ENCODE peak calls at places on chromosomes 13 and 19, in eight cellular contexts. One of them, this sample, is unnamed.

GRCh38 chr19:6239871-6240676 is 39.7 kb downstream of the MLLT1 start:
- DNase-seq in NCI-H510A: no peak
- DNase-seq in stimulated activated CD8-positive, alpha-beta memory T cell treated with anti-CD3 and anti-CD28 coated beads, Interleukin-2, amount 100 ng/mL, for 48 hours: no peak
- DNase-seq in prostate gland: no peak
- DNase-seq in left colon: no peak
- DNase-seq in astrocyte of the cerebellum: no peak
- DNase-seq in mammary epithelial cell: no peak
- DNase-seq in tibial nerve: no peak
- DNase-seq in this sample: no peak

GRCh38 chr19:45216677-45217076 is 28.5 kb downstream of the EXOC3L2 start:
- DNase-seq in mammary epithelial cell: no peak
- DNase-seq in left colon: no peak
- DNase-seq in prostate gland: no peak
- DNase-seq in tibial nerve: no peak
- DNase-seq in astrocyte of the cerebellum: no peak
- DNase-seq in NCI-H510A: no peak
- DNase-seq in stimulated activated CD8-positive, alpha-beta memory T cell treated with anti-CD3 and anti-CD28 coated beads, Interleukin-2, amount 100 ng/mL, for 48 hours: no peak
- DNase-seq in this sample: no peak

GRCh38 chr19:13026478-13026999 is 31.3 kb downstream of the NFIX start:
- DNase-seq in astrocyte of the cerebellum: no peak
- DNase-seq in mammary epithelial cell: peak
- DNase-seq in prostate gland: no peak
- DNase-seq in stimulated activated CD8-positive, alpha-beta memory T cell treated with anti-CD3 and anti-CD28 coated beads, Interleukin-2, amount 100 ng/mL, for 48 hours: no peak
- DNase-seq in tibial nerve: no peak
- DNase-seq in NCI-H510A: peak
- DNase-seq in left colon: peak
- DNase-seq in this sample: no peak

GRCh38 chr13:44904982-44905381 is 84.3 kb downstream of the NUFIP1 start:
- DNase-seq in astrocyte of the cerebellum: peak
- DNase-seq in prostate gland: peak
- DNase-seq in NCI-H510A: no peak
- DNase-seq in stimulated activated CD8-positive, alpha-beta memory T cell treated with anti-CD3 and anti-CD28 coated beads, Interleukin-2, amount 100 ng/mL, for 48 hours: no peak
- DNase-seq in mammary epithelial cell: peak
- DNase-seq in tibial nerve: peak
- DNase-seq in left colon: peak
- DNase-seq in this sample: peak

GRCh38 chr19:15869109-15869555 is 28.7 kb downstream of the CYP4F2 start:
- DNase-seq in prostate gland: peak
- DNase-seq in mammary epithelial cell: peak
- DNase-seq in NCI-H510A: no peak
- DNase-seq in tibial nerve: no peak
- DNase-seq in astrocyte of the cerebellum: no peak
- DNase-seq in left colon: no peak
- DNase-seq in stimulated activated CD8-positive, alpha-beta memory T cell treated with anti-CD3 and anti-CD28 coated beads, Interleukin-2, amount 100 ng/mL, for 48 hours: no peak
- DNase-seq in this sample: peak

GRCh38 chr19:46392252-46392801 is 21.0 kb downstream of the CCDC8 start:
- DNase-seq in astrocyte of the cerebellum: no peak
- DNase-seq in prostate gland: no peak
- DNase-seq in tibial nerve: no peak
- DNase-seq in mammary epithelial cell: no peak
- DNase-seq in NCI-H510A: no peak
- DNase-seq in stimulated activated CD8-positive, alpha-beta memory T cell treated with anti-CD3 and anti-CD28 coated beads, Interleukin-2, amount 100 ng/mL, for 48 hours: no peak
- DNase-seq in left colon: no peak
- DNase-seq in this sample: no peak

GRCh38 chr13:113558461-113558860 is 26.1 kb upstream of the TFDP1 start:
- DNase-seq in NCI-H510A: no peak
- DNase-seq in mammary epithelial cell: no peak
- DNase-seq in prostate gland: no peak
- DNase-seq in tibial nerve: no peak
- DNase-seq in stimulated activated CD8-positive, alpha-beta memory T cell treated with anti-CD3 and anti-CD28 coated beads, Interleukin-2, amount 100 ng/mL, for 48 hours: no peak
- DNase-seq in astrocyte of the cerebellum: no peak
- DNase-seq in left colon: no peak
- DNase-seq in this sample: no peak

GRCh38 chr13:67259208-67259607 is 29.1 kb upstream of the PCDH9 start:
- DNase-seq in left colon: no peak
- DNase-seq in NCI-H510A: no peak
- DNase-seq in tibial nerve: no peak
- DNase-seq in prostate gland: no peak
- DNase-seq in astrocyte of the cerebellum: no peak
- DNase-seq in stimulated activated CD8-positive, alpha-beta memory T cell treated with anti-CD3 and anti-CD28 coated beads, Interleukin-2, amount 100 ng/mL, for 48 hours: no peak
- DNase-seq in mammary epithelial cell: no peak
- DNase-seq in this sample: no peak

GRCh38 chr13:48727252-48728011 is 73.7 kb downstream of the CYSLTR2 start:
- DNase-seq in tibial nerve: no peak
- DNase-seq in prostate gland: no peak
- DNase-seq in stimulated activated CD8-positive, alpha-beta memory T cell treated with anti-CD3 and anti-CD28 coated beads, Interleukin-2, amount 100 ng/mL, for 48 hours: no peak
- DNase-seq in left colon: no peak
- DNase-seq in NCI-H510A: no peak
- DNase-seq in astrocyte of the cerebellum: no peak
- DNase-seq in mammary epithelial cell: no peak
- DNase-seq in this sample: peak

GRCh38 chr19:51375504-51376221 is 3.2 kb upstream of the NKG7 start:
- DNase-seq in stimulated activated CD8-positive, alpha-beta memory T cell treated with anti-CD3 and anti-CD28 coated beads, Interleukin-2, amount 100 ng/mL, for 48 hours: no peak
- DNase-seq in astrocyte of the cerebellum: no peak
- DNase-seq in mammary epithelial cell: no peak
- DNase-seq in prostate gland: no peak
- DNase-seq in tibial nerve: no peak
- DNase-seq in NCI-H510A: no peak
- DNase-seq in left colon: no peak
- DNase-seq in this sample: no peak

GRCh38 chr19:7736148-7736547 is 4.2 kb upstream of the CLEC4G start:
- DNase-seq in prostate gland: no peak
- DNase-seq in stimulated activated CD8-positive, alpha-beta memory T cell treated with anti-CD3 and anti-CD28 coated beads, Interleukin-2, amount 100 ng/mL, for 48 hours: no peak
- DNase-seq in left colon: no peak
- DNase-seq in tibial nerve: no peak
- DNase-seq in mammary epithelial cell: no peak
- DNase-seq in astrocyte of the cerebellum: no peak
- DNase-seq in NCI-H510A: no peak
- DNase-seq in this sample: no peak

GRCh38 chr13:80037505-80037888 is 303.4 kb downstream of the SPRY2 start:
- DNase-seq in prostate gland: no peak
- DNase-seq in tibial nerve: no peak
- DNase-seq in mammary epithelial cell: peak
- DNase-seq in astrocyte of the cerebellum: peak
- DNase-seq in stimulated activated CD8-positive, alpha-beta memory T cell treated with anti-CD3 and anti-CD28 coated beads, Interleukin-2, amount 100 ng/mL, for 48 hours: no peak
- DNase-seq in left colon: no peak
- DNase-seq in NCI-H510A: no peak
- DNase-seq in this sample: peak

GRCh38 chr19:4524808-4525562 is 6.7 kb upstream of the PLIN4 start:
- DNase-seq in NCI-H510A: no peak
- DNase-seq in left colon: no peak
- DNase-seq in mammary epithelial cell: peak
- DNase-seq in prostate gland: no peak
- DNase-seq in stimulated activated CD8-positive, alpha-beta memory T cell treated with anti-CD3 and anti-CD28 coated beads, Interleukin-2, amount 100 ng/mL, for 48 hours: peak
- DNase-seq in tibial nerve: peak
- DNase-seq in astrocyte of the cerebellum: no peak
- DNase-seq in this sample: no peak

GRCh38 chr19:19334063-19334988 is 13.7 kb downstream of the MAU2 start:
- DNase-seq in prostate gland: no peak
- DNase-seq in left colon: no peak
- DNase-seq in mammary epithelial cell: no peak
- DNase-seq in stimulated activated CD8-positive, alpha-beta memory T cell treated with anti-CD3 and anti-CD28 coated beads, Interleukin-2, amount 100 ng/mL, for 48 hours: no peak
- DNase-seq in NCI-H510A: no peak
- DNase-seq in tibial nerve: no peak
- DNase-seq in astrocyte of the cerebellum: no peak
- DNase-seq in this sample: no peak

GRCh38 chr13:72458701-72459100 is 268.7 kb downstream of the MZT1 start:
- DNase-seq in left colon: no peak
- DNase-seq in astrocyte of the cerebellum: peak
- DNase-seq in tibial nerve: no peak
- DNase-seq in prostate gland: no peak
- DNase-seq in NCI-H510A: no peak
- DNase-seq in stimulated activated CD8-positive, alpha-beta memory T cell treated with anti-CD3 and anti-CD28 coated beads, Interleukin-2, amount 100 ng/mL, for 48 hours: no peak
- DNase-seq in mammary epithelial cell: peak
- DNase-seq in this sample: peak

GRCh38 chr13:80055804-80056203 is 285.1 kb downstream of the SPRY2 start:
- DNase-seq in astrocyte of the cerebellum: no peak
- DNase-seq in mammary epithelial cell: no peak
- DNase-seq in stimulated activated CD8-positive, alpha-beta memory T cell treated with anti-CD3 and anti-CD28 coated beads, Interleukin-2, amount 100 ng/mL, for 48 hours: no peak
- DNase-seq in NCI-H510A: no peak
- DNase-seq in left colon: no peak
- DNase-seq in prostate gland: no peak
- DNase-seq in tibial nerve: no peak
- DNase-seq in this sample: no peak

GRCh38 chr13:91426913-91427312 is 28.5 kb downstream of the GPC5 start:
- DNase-seq in tibial nerve: no peak
- DNase-seq in astrocyte of the cerebellum: no peak
- DNase-seq in stimulated activated CD8-positive, alpha-beta memory T cell treated with anti-CD3 and anti-CD28 coated beads, Interleukin-2, amount 100 ng/mL, for 48 hours: no peak
- DNase-seq in mammary epithelial cell: no peak
- DNase-seq in NCI-H510A: no peak
- DNase-seq in left colon: no peak
- DNase-seq in prostate gland: no peak
- DNase-seq in this sample: no peak

GRCh38 chr13:80830431-80830830 is 489.5 kb upstream of the SPRY2 start:
- DNase-seq in stimulated activated CD8-positive, alpha-beta memory T cell treated with anti-CD3 and anti-CD28 coated beads, Interleukin-2, amount 100 ng/mL, for 48 hours: no peak
- DNase-seq in NCI-H510A: no peak
- DNase-seq in prostate gland: no peak
- DNase-seq in mammary epithelial cell: no peak
- DNase-seq in tibial nerve: no peak
- DNase-seq in left colon: no peak
- DNase-seq in astrocyte of the cerebellum: no peak
- DNase-seq in this sample: no peak

GRCh38 chr19:18304194-18304495 is 18.7 kb downstream of the LSM4 start:
- DNase-seq in prostate gland: no peak
- DNase-seq in astrocyte of the cerebellum: no peak
- DNase-seq in mammary epithelial cell: no peak
- DNase-seq in left colon: no peak
- DNase-seq in tibial nerve: no peak
- DNase-seq in stimulated activated CD8-positive, alpha-beta memory T cell treated with anti-CD3 and anti-CD28 coated beads, Interleukin-2, amount 100 ng/mL, for 48 hours: no peak
- DNase-seq in NCI-H510A: peak
- DNase-seq in this sample: no peak

GRCh38 chr13:47945738-47946137 is 55.3 kb downstream of the SUCLA2 start:
- DNase-seq in astrocyte of the cerebellum: no peak
- DNase-seq in tibial nerve: no peak
- DNase-seq in mammary epithelial cell: peak
- DNase-seq in stimulated activated CD8-positive, alpha-beta memory T cell treated with anti-CD3 and anti-CD28 coated beads, Interleukin-2, amount 100 ng/mL, for 48 hours: no peak
- DNase-seq in prostate gland: no peak
- DNase-seq in NCI-H510A: no peak
- DNase-seq in left colon: no peak
- DNase-seq in this sample: peak

GRCh38 chr19:7257148-7258041 is 36.8 kb downstream of the INSR start:
- DNase-seq in astrocyte of the cerebellum: no peak
- DNase-seq in tibial nerve: no peak
- DNase-seq in NCI-H510A: no peak
- DNase-seq in mammary epithelial cell: peak
- DNase-seq in left colon: no peak
- DNase-seq in prostate gland: peak
- DNase-seq in stimulated activated CD8-positive, alpha-beta memory T cell treated with anti-CD3 and anti-CD28 coated beads, Interleukin-2, amount 100 ng/mL, for 48 hours: no peak
- DNase-seq in this sample: peak

GRCh38 chr13:46665630-46666482 is 112.9 kb downstream of the LRCH1 start:
- DNase-seq in prostate gland: no peak
- DNase-seq in astrocyte of the cerebellum: no peak
- DNase-seq in tibial nerve: no peak
- DNase-seq in stimulated activated CD8-positive, alpha-beta memory T cell treated with anti-CD3 and anti-CD28 coated beads, Interleukin-2, amount 100 ng/mL, for 48 hours: no peak
- DNase-seq in mammary epithelial cell: no peak
- DNase-seq in NCI-H510A: no peak
- DNase-seq in left colon: no peak
- DNase-seq in this sample: no peak

GRCh38 chr13:90896022-90896421 is 451.5 kb upstream of the MIR17HG start:
- DNase-seq in left colon: no peak
- DNase-seq in tibial nerve: no peak
- DNase-seq in NCI-H510A: no peak
- DNase-seq in stimulated activated CD8-positive, alpha-beta memory T cell treated with anti-CD3 and anti-CD28 coated beads, Interleukin-2, amount 100 ng/mL, for 48 hours: no peak
- DNase-seq in prostate gland: no peak
- DNase-seq in astrocyte of the cerebellum: no peak
- DNase-seq in mammary epithelial cell: no peak
- DNase-seq in this sample: no peak

GRCh38 chr19:57419439-57419838 is 8.5 kb downstream of the ZNF17 start:
- DNase-seq in prostate gland: no peak
- DNase-seq in astrocyte of the cerebellum: no peak
- DNase-seq in mammary epithelial cell: no peak
- DNase-seq in left colon: no peak
- DNase-seq in NCI-H510A: no peak
- DNase-seq in tibial nerve: no peak
- DNase-seq in stimulated activated CD8-positive, alpha-beta memory T cell treated with anti-CD3 and anti-CD28 coated beads, Interleukin-2, amount 100 ng/mL, for 48 hours: no peak
- DNase-seq in this sample: no peak

GRCh38 chr13:102799544-102800144 is 725 bp downstream of the BIVM start:
- DNase-seq in tibial nerve: no peak
- DNase-seq in stimulated activated CD8-positive, alpha-beta memory T cell treated with anti-CD3 and anti-CD28 coated beads, Interleukin-2, amount 100 ng/mL, for 48 hours: peak
- DNase-seq in NCI-H510A: no peak
- DNase-seq in left colon: peak
- DNase-seq in astrocyte of the cerebellum: no peak
- DNase-seq in prostate gland: peak
- DNase-seq in mammary epithelial cell: peak
- DNase-seq in this sample: peak

GRCh38 chr13:21109168-21109567 is 47.8 kb upstream of the LATS2 start:
- DNase-seq in NCI-H510A: no peak
- DNase-seq in astrocyte of the cerebellum: no peak
- DNase-seq in left colon: no peak
- DNase-seq in prostate gland: no peak
- DNase-seq in mammary epithelial cell: no peak
- DNase-seq in stimulated activated CD8-positive, alpha-beta memory T cell treated with anti-CD3 and anti-CD28 coated beads, Interleukin-2, amount 100 ng/mL, for 48 hours: no peak
- DNase-seq in tibial nerve: no peak
- DNase-seq in this sample: no peak

GRCh38 chr19:39083983-39084731 is at the start of gene ACP7:
- DNase-seq in left colon: no peak
- DNase-seq in NCI-H510A: no peak
- DNase-seq in prostate gland: no peak
- DNase-seq in tibial nerve: no peak
- DNase-seq in mammary epithelial cell: no peak
- DNase-seq in astrocyte of the cerebellum: no peak
- DNase-seq in stimulated activated CD8-positive, alpha-beta memory T cell treated with anti-CD3 and anti-CD28 coated beads, Interleukin-2, amount 100 ng/mL, for 48 hours: no peak
- DNase-seq in this sample: no peak

GRCh38 chr13:44815507-44816074 is 173.7 kb downstream of the NUFIP1 start:
- DNase-seq in prostate gland: peak
- DNase-seq in mammary epithelial cell: peak
- DNase-seq in NCI-H510A: no peak
- DNase-seq in tibial nerve: no peak
- DNase-seq in stimulated activated CD8-positive, alpha-beta memory T cell treated with anti-CD3 and anti-CD28 coated beads, Interleukin-2, amount 100 ng/mL, for 48 hours: peak
- DNase-seq in astrocyte of the cerebellum: peak
- DNase-seq in left colon: no peak
- DNase-seq in this sample: peak

GRCh38 chr19:5434970-5435641 is 20.1 kb upstream of the ZNRF4 start:
- DNase-seq in tibial nerve: no peak
- DNase-seq in NCI-H510A: no peak
- DNase-seq in prostate gland: no peak
- DNase-seq in stimulated activated CD8-positive, alpha-beta memory T cell treated with anti-CD3 and anti-CD28 coated beads, Interleukin-2, amount 100 ng/mL, for 48 hours: peak
- DNase-seq in astrocyte of the cerebellum: peak
- DNase-seq in mammary epithelial cell: peak
- DNase-seq in left colon: no peak
- DNase-seq in this sample: peak

GRCh38 chr13:21322988-21323387 is 136.1 kb downstream of the ZDHHC20 start:
- DNase-seq in mammary epithelial cell: no peak
- DNase-seq in stimulated activated CD8-positive, alpha-beta memory T cell treated with anti-CD3 and anti-CD28 coated beads, Interleukin-2, amount 100 ng/mL, for 48 hours: no peak
- DNase-seq in left colon: no peak
- DNase-seq in prostate gland: no peak
- DNase-seq in tibial nerve: no peak
- DNase-seq in NCI-H510A: no peak
- DNase-seq in astrocyte of the cerebellum: no peak
- DNase-seq in this sample: no peak

GRCh38 chr13:33743438-33744368 is 74.2 kb upstream of the RFC3 start:
- DNase-seq in left colon: no peak
- DNase-seq in mammary epithelial cell: no peak
- DNase-seq in NCI-H510A: no peak
- DNase-seq in stimulated activated CD8-positive, alpha-beta memory T cell treated with anti-CD3 and anti-CD28 coated beads, Interleukin-2, amount 100 ng/mL, for 48 hours: no peak
- DNase-seq in astrocyte of the cerebellum: no peak
- DNase-seq in tibial nerve: no peak
- DNase-seq in prostate gland: no peak
- DNase-seq in this sample: no peak

This sample was measured in foreskin keratinocyte.